ENCODE peak calls at places on chromosomes 3 and 15, in six cellular contexts. One of them, this sample, is unnamed.

GRCh38 chr3:14490831-14491230 is 49.3 kb downstream of the GRIP2 start:
- DNase-seq in activated CD4-positive, alpha-beta T cell treated with anti-CD3 and anti-CD28 coated beads for 48 hours: no peak
- DNase-seq in HEK293T: no peak
- DNase-seq in fibroblast of gingiva: no peak
- DNase-seq in substantia nigra: no peak
- DNase-seq in RWPE1: peak; percentile 41
- DNase-seq in this sample: peak; percentile 80

GRCh38 chr3:15291589-15292541 is 40.5 kb downstream of the SH3BP5 start:
- DNase-seq in HEK293T: no peak
- DNase-seq in RWPE1: no peak
- DNase-seq in fibroblast of gingiva: no peak
- DNase-seq in activated CD4-positive, alpha-beta T cell treated with anti-CD3 and anti-CD28 coated beads for 48 hours: peak; percentile 63
- DNase-seq in substantia nigra: no peak
- DNase-seq in this sample: no peak

GRCh38 chr3:29693863-29694262 is 413.0 kb downstream of the RBMS3 start:
- DNase-seq in HEK293T: no peak
- DNase-seq in RWPE1: peak; percentile 68
- DNase-seq in activated CD4-positive, alpha-beta T cell treated with anti-CD3 and anti-CD28 coated beads for 48 hours: no peak
- DNase-seq in substantia nigra: no peak
- DNase-seq in fibroblast of gingiva: peak; percentile 89
- DNase-seq in this sample: peak; percentile 75

GRCh38 chr3:30504939-30505338 is 101.5 kb upstream of the TGFBR2 start:
- DNase-seq in RWPE1: no peak
- DNase-seq in activated CD4-positive, alpha-beta T cell treated with anti-CD3 and anti-CD28 coated beads for 48 hours: no peak
- DNase-seq in fibroblast of gingiva: no peak
- DNase-seq in HEK293T: no peak
- DNase-seq in substantia nigra: no peak
- DNase-seq in this sample: peak; percentile 90

GRCh38 chr3:138383715-138384114 is 35.3 kb downstream of the MRAS start:
- DNase-seq in HEK293T: no peak
- DNase-seq in RWPE1: no peak
- DNase-seq in substantia nigra: no peak
- DNase-seq in activated CD4-positive, alpha-beta T cell treated with anti-CD3 and anti-CD28 coated beads for 48 hours: no peak
- DNase-seq in fibroblast of gingiva: no peak
- DNase-seq in this sample: peak; percentile 56

GRCh38 chr3:102299125-102299877 is 135.5 kb upstream of the ZPLD1 start:
- DNase-seq in fibroblast of gingiva: no peak
- DNase-seq in RWPE1: peak; percentile 70
- DNase-seq in HEK293T: no peak
- DNase-seq in activated CD4-positive, alpha-beta T cell treated with anti-CD3 and anti-CD28 coated beads for 48 hours: peak; percentile 3
- DNase-seq in substantia nigra: no peak
- DNase-seq in this sample: no peak

GRCh38 chr3:128763967-128764366 is 38.0 kb downstream of the RAB7A start:
- DNase-seq in RWPE1: no peak
- DNase-seq in activated CD4-positive, alpha-beta T cell treated with anti-CD3 and anti-CD28 coated beads for 48 hours: peak; percentile 66
- DNase-seq in HEK293T: no peak
- DNase-seq in fibroblast of gingiva: no peak
- DNase-seq in substantia nigra: no peak
- DNase-seq in this sample: peak; percentile 54

GRCh38 chr3:88203537-88204143 is 53.9 kb downstream of the C3orf38 start:
- DNase-seq in activated CD4-positive, alpha-beta T cell treated with anti-CD3 and anti-CD28 coated beads for 48 hours: peak; percentile 75
- DNase-seq in substantia nigra: peak; percentile 71
- DNase-seq in fibroblast of gingiva: peak; percentile 66
- DNase-seq in RWPE1: peak; percentile 44
- DNase-seq in HEK293T: peak; percentile 70
- DNase-seq in this sample: peak; percentile 48

GRCh38 chr15:99167201-99167600 is 62.3 kb downstream of the SYNM start:
- DNase-seq in HEK293T: no peak
- DNase-seq in substantia nigra: no peak
- DNase-seq in fibroblast of gingiva: no peak
- DNase-seq in RWPE1: no peak
- DNase-seq in activated CD4-positive, alpha-beta T cell treated with anti-CD3 and anti-CD28 coated beads for 48 hours: no peak
- DNase-seq in this sample: no peak

GRCh38 chr3:94928921-94929320 is 866.1 kb downstream of the NSUN3 start:
- DNase-seq in RWPE1: peak; percentile 36
- DNase-seq in HEK293T: no peak
- DNase-seq in activated CD4-positive, alpha-beta T cell treated with anti-CD3 and anti-CD28 coated beads for 48 hours: peak; percentile 11
- DNase-seq in fibroblast of gingiva: no peak
- DNase-seq in substantia nigra: no peak
- DNase-seq in this sample: peak; percentile 85

This sample was measured in trophoblast cell.